ENCODE peak calls at places on chromosome 17, in nine cellular contexts. One of them, this sample, is unnamed. For H3K9me3, the result is how much of the 10 kb centered on the place peaks cover.

GRCh38 chr17:8332688-8333087 is 7.0 kb upstream of the ODF4 start:
- DNase-seq in GM23248: no peak
- DNase-seq in right lobe of liver: no peak
- DNase-seq in astrocyte: no peak
- DNase-seq in CD8-positive, alpha-beta T cell: no peak
- DNase-seq in right cardiac atrium: peak
- DNase-seq in upper lobe of left lung: no peak
- DNase-seq in neuronal stem cell: no peak
- DNase-seq in A673: no peak
- DNase-seq in this sample: no peak

GRCh38 chr17:66950325-66950724 is 14.2 kb upstream of the CACNG4 start:
- DNase-seq in GM23248: no peak
- DNase-seq in right lobe of liver: no peak
- DNase-seq in astrocyte: no peak
- DNase-seq in CD8-positive, alpha-beta T cell: no peak
- DNase-seq in right cardiac atrium: no peak
- DNase-seq in upper lobe of left lung: no peak
- DNase-seq in neuronal stem cell: no peak
- DNase-seq in A673: no peak
- DNase-seq in this sample: no peak

GRCh38 chr17:62859146-62859545 is 51.0 kb upstream of the MARCHF10 start:
- DNase-seq in GM23248: peak
- DNase-seq in right lobe of liver: no peak
- DNase-seq in astrocyte: peak
- DNase-seq in CD8-positive, alpha-beta T cell: no peak
- DNase-seq in right cardiac atrium: no peak
- DNase-seq in upper lobe of left lung: peak
- DNase-seq in neuronal stem cell: no peak
- DNase-seq in A673: no peak
- DNase-seq in this sample: no peak

GRCh38 chr17:74951680-74952421 is 16.2 kb downstream of the OTOP3 start:
- DNase-seq in GM23248: no peak
- DNase-seq in right lobe of liver: no peak
- DNase-seq in astrocyte: no peak
- DNase-seq in CD8-positive, alpha-beta T cell: no peak
- DNase-seq in right cardiac atrium: no peak
- DNase-seq in upper lobe of left lung: no peak
- DNase-seq in neuronal stem cell: no peak
- DNase-seq in A673: no peak
- DNase-seq in this sample: no peak

GRCh38 chr17:74623693-74624093 is at the start of gene CD300E:
- DNase-seq in GM23248: peak
- DNase-seq in right lobe of liver: no peak
- DNase-seq in astrocyte: no peak
- DNase-seq in CD8-positive, alpha-beta T cell: no peak
- DNase-seq in right cardiac atrium: no peak
- DNase-seq in upper lobe of left lung: no peak
- DNase-seq in neuronal stem cell: no peak
- DNase-seq in A673: no peak
- DNase-seq in this sample: no peak

GRCh38 chr17:61755078-61755477 is 108.2 kb downstream of the BRIP1 start:
- DNase-seq in GM23248: no peak
- DNase-seq in right lobe of liver: no peak
- DNase-seq in astrocyte: no peak
- DNase-seq in CD8-positive, alpha-beta T cell: no peak
- DNase-seq in right cardiac atrium: no peak
- DNase-seq in upper lobe of left lung: no peak
- DNase-seq in neuronal stem cell: no peak
- DNase-seq in A673: no peak
- DNase-seq in this sample: no peak

GRCh38 chr17:31404028-31404949 is 12.8 kb downstream of the RAB11FIP4 start:
- DNase-seq in GM23248: no peak
- DNase-seq in right lobe of liver: peak
- DNase-seq in astrocyte: no peak
- DNase-seq in CD8-positive, alpha-beta T cell: no peak
- DNase-seq in right cardiac atrium: no peak
- DNase-seq in upper lobe of left lung: no peak
- DNase-seq in neuronal stem cell: no peak
- DNase-seq in A673: no peak
- DNase-seq in this sample: no peak

GRCh38 chr17:16304832-16305231 is 48.4 kb downstream of the CENPV start:
- DNase-seq in GM23248: peak
- DNase-seq in right lobe of liver: no peak
- DNase-seq in astrocyte: no peak
- DNase-seq in CD8-positive, alpha-beta T cell: peak
- DNase-seq in right cardiac atrium: no peak
- DNase-seq in upper lobe of left lung: no peak
- DNase-seq in neuronal stem cell: no peak
- DNase-seq in A673: peak
- DNase-seq in this sample: no peak

GRCh38 chr17:80254396-80255241 is 6.0 kb upstream of the RNF213 start:
- DNase-seq in GM23248: peak
- DNase-seq in right lobe of liver: no peak
- DNase-seq in astrocyte: peak
- DNase-seq in CD8-positive, alpha-beta T cell: peak
- DNase-seq in right cardiac atrium: peak
- DNase-seq in upper lobe of left lung: peak
- DNase-seq in neuronal stem cell: no peak
- DNase-seq in A673: peak
- DNase-seq in this sample: no peak

GRCh38 chr17:51617876-51618455 is 357.6 kb downstream of the UTP18 start:
- DNase-seq in GM23248: no peak
- DNase-seq in right lobe of liver: no peak
- DNase-seq in astrocyte: no peak
- DNase-seq in CD8-positive, alpha-beta T cell: no peak
- DNase-seq in right cardiac atrium: no peak
- DNase-seq in upper lobe of left lung: no peak
- DNase-seq in neuronal stem cell: no peak
- DNase-seq in A673: no peak
- DNase-seq in this sample: no peak

GRCh38 chr17:66431080-66431795 is 128.8 kb downstream of the PRKCA start:
- DNase-seq in GM23248: peak
- DNase-seq in right lobe of liver: no peak
- DNase-seq in astrocyte: no peak
- DNase-seq in CD8-positive, alpha-beta T cell: no peak
- DNase-seq in right cardiac atrium: no peak
- DNase-seq in upper lobe of left lung: no peak
- DNase-seq in neuronal stem cell: no peak
- DNase-seq in A673: no peak
- DNase-seq in this sample: no peak

GRCh38 chr17:27082023-27082774 is 211.7 kb upstream of the WSB1 start:
- DNase-seq in GM23248: no peak
- DNase-seq in right lobe of liver: no peak
- DNase-seq in astrocyte: no peak
- DNase-seq in CD8-positive, alpha-beta T cell: no peak
- DNase-seq in right cardiac atrium: no peak
- DNase-seq in upper lobe of left lung: no peak
- DNase-seq in neuronal stem cell: no peak
- DNase-seq in A673: no peak
- DNase-seq in this sample: no peak
- H3K9me3 ChIP-seq in GM23248: under half
- H3K9me3 ChIP-seq in right lobe of liver: under half
- H3K9me3 ChIP-seq in astrocyte: under half
- H3K9me3 ChIP-seq in CD8-positive, alpha-beta T cell: under half
- H3K9me3 ChIP-seq in right cardiac atrium: under half
- H3K9me3 ChIP-seq in upper lobe of left lung: under half
- H3K9me3 ChIP-seq in neuronal stem cell: under half
- H3K9me3 ChIP-seq in A673: under half
- H3K9me3 ChIP-seq in this sample: under half

GRCh38 chr17:26809033-26809432 is 484.9 kb upstream of the WSB1 start:
- DNase-seq in GM23248: no peak
- DNase-seq in right lobe of liver: no peak
- DNase-seq in astrocyte: peak
- DNase-seq in CD8-positive, alpha-beta T cell: no peak
- DNase-seq in right cardiac atrium: no peak
- DNase-seq in upper lobe of left lung: no peak
- DNase-seq in neuronal stem cell: peak
- DNase-seq in A673: no peak
- DNase-seq in this sample: no peak
- H3K9me3 ChIP-seq in GM23248: under half
- H3K9me3 ChIP-seq in right lobe of liver: under half
- H3K9me3 ChIP-seq in astrocyte: under half
- H3K9me3 ChIP-seq in CD8-positive, alpha-beta T cell: under half
- H3K9me3 ChIP-seq in right cardiac atrium: under half
- H3K9me3 ChIP-seq in upper lobe of left lung: half or more
- H3K9me3 ChIP-seq in neuronal stem cell: under half
- H3K9me3 ChIP-seq in A673: half or more
- H3K9me3 ChIP-seq in this sample: under half

DNA sequence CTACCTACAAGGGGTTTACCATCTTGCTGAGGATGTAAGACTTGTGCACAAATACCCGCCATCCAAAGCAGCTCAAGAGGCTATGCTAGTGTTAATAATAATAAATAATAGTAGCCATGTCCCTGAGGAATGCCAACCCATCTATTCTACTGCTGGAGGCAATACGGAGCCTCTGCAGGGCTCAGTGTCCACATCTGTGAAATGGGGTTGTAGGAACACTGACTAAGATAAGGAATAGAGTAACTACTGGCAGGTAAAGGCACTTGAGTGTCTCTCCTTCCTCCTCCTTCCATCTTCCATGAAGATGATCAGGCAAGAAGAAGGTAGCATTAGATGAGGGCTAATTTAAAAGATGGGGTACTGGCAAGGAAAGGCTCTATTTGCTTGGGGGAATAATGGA is 295.3 kb downstream of the SLC39A11 start:
- DNase-seq in GM23248: no peak
- DNase-seq in right lobe of liver: no peak
- DNase-seq in astrocyte: no peak
- DNase-seq in CD8-positive, alpha-beta T cell: no peak
- DNase-seq in right cardiac atrium: no peak
- DNase-seq in upper lobe of left lung: no peak
- DNase-seq in neuronal stem cell: no peak
- DNase-seq in A673: no peak
- DNase-seq in this sample: no peak
- H3K9me3 ChIP-seq in GM23248: under half
- H3K9me3 ChIP-seq in right lobe of liver: under half
- H3K9me3 ChIP-seq in astrocyte: under half
- H3K9me3 ChIP-seq in CD8-positive, alpha-beta T cell: under half
- H3K9me3 ChIP-seq in right cardiac atrium: under half
- H3K9me3 ChIP-seq in upper lobe of left lung: under half
- H3K9me3 ChIP-seq in neuronal stem cell: under half
- H3K9me3 ChIP-seq in A673: under half
- H3K9me3 ChIP-seq in this sample: under half

DNA sequence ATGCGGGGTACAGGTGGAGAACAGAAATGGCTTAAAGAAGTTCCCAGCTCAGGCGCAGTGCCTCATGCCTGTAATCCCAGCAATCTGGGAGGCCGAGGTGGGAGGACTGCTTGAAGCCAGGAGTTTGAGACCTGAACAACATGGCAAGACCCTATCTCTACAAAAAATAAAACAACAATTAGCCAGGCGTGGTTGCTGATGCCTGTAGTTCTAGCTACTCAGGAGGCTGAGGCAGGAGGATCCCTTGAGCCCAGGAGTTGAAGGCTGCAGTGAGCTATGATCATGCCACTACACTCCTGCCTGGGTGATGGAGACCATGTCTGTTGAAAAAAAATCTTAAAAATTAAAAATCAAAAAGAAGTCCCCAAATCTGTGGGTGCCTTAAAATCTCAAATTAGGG is 228.3 kb upstream of the WSB1 start:
- DNase-seq in GM23248: no peak
- DNase-seq in right lobe of liver: no peak
- DNase-seq in astrocyte: no peak
- DNase-seq in CD8-positive, alpha-beta T cell: no peak
- DNase-seq in right cardiac atrium: no peak
- DNase-seq in upper lobe of left lung: no peak
- DNase-seq in neuronal stem cell: no peak
- DNase-seq in A673: no peak
- DNase-seq in this sample: no peak
- H3K9me3 ChIP-seq in GM23248: under half
- H3K9me3 ChIP-seq in right lobe of liver: under half
- H3K9me3 ChIP-seq in astrocyte: under half
- H3K9me3 ChIP-seq in CD8-positive, alpha-beta T cell: under half
- H3K9me3 ChIP-seq in right cardiac atrium: under half
- H3K9me3 ChIP-seq in upper lobe of left lung: under half
- H3K9me3 ChIP-seq in neuronal stem cell: under half
- H3K9me3 ChIP-seq in A673: under half
- H3K9me3 ChIP-seq in this sample: under half

GRCh38 chr17:53039981-53040380 is 782.7 kb upstream of the KIF2B start:
- DNase-seq in GM23248: no peak
- DNase-seq in right lobe of liver: no peak
- DNase-seq in astrocyte: no peak
- DNase-seq in CD8-positive, alpha-beta T cell: no peak
- DNase-seq in right cardiac atrium: no peak
- DNase-seq in upper lobe of left lung: no peak
- DNase-seq in neuronal stem cell: no peak
- DNase-seq in A673: no peak
- DNase-seq in this sample: no peak
- H3K9me3 ChIP-seq in GM23248: under half
- H3K9me3 ChIP-seq in right lobe of liver: under half
- H3K9me3 ChIP-seq in astrocyte: under half
- H3K9me3 ChIP-seq in CD8-positive, alpha-beta T cell: under half
- H3K9me3 ChIP-seq in right cardiac atrium: under half
- H3K9me3 ChIP-seq in upper lobe of left lung: under half
- H3K9me3 ChIP-seq in neuronal stem cell: under half
- H3K9me3 ChIP-seq in A673: under half
- H3K9me3 ChIP-seq in this sample: under half

GRCh38 chr17:69734656-69735055 is 320.2 kb downstream of the MAP2K6 start:
- DNase-seq in GM23248: no peak
- DNase-seq in right lobe of liver: no peak
- DNase-seq in astrocyte: peak
- DNase-seq in CD8-positive, alpha-beta T cell: no peak
- DNase-seq in right cardiac atrium: no peak
- DNase-seq in upper lobe of left lung: no peak
- DNase-seq in neuronal stem cell: no peak
- DNase-seq in A673: no peak
- DNase-seq in this sample: no peak

GRCh38 chr17:69732272-69732671 is 317.8 kb downstream of the MAP2K6 start:
- DNase-seq in GM23248: no peak
- DNase-seq in right lobe of liver: no peak
- DNase-seq in astrocyte: peak
- DNase-seq in CD8-positive, alpha-beta T cell: no peak
- DNase-seq in right cardiac atrium: no peak
- DNase-seq in upper lobe of left lung: no peak
- DNase-seq in neuronal stem cell: no peak
- DNase-seq in A673: no peak
- DNase-seq in this sample: no peak

GRCh38 chr17:69729937-69730336 is 315.4 kb downstream of the MAP2K6 start:
- DNase-seq in GM23248: peak
- DNase-seq in right lobe of liver: no peak
- DNase-seq in astrocyte: peak
- DNase-seq in CD8-positive, alpha-beta T cell: no peak
- DNase-seq in right cardiac atrium: no peak
- DNase-seq in upper lobe of left lung: no peak
- DNase-seq in neuronal stem cell: no peak
- DNase-seq in A673: no peak
- DNase-seq in this sample: no peak

GRCh38 chr17:69733171-69734014 is 318.9 kb downstream of the MAP2K6 start:
- DNase-seq in GM23248: peak
- DNase-seq in right lobe of liver: no peak
- DNase-seq in astrocyte: peak
- DNase-seq in CD8-positive, alpha-beta T cell: no peak
- DNase-seq in right cardiac atrium: no peak
- DNase-seq in upper lobe of left lung: no peak
- DNase-seq in neuronal stem cell: no peak
- DNase-seq in A673: peak
- DNase-seq in this sample: no peak

GRCh38 chr17:69735285-69735684 is 320.8 kb downstream of the MAP2K6 start:
- DNase-seq in GM23248: no peak
- DNase-seq in right lobe of liver: no peak
- DNase-seq in astrocyte: no peak
- DNase-seq in CD8-positive, alpha-beta T cell: no peak
- DNase-seq in right cardiac atrium: no peak
- DNase-seq in upper lobe of left lung: no peak
- DNase-seq in neuronal stem cell: no peak
- DNase-seq in A673: no peak
- DNase-seq in this sample: no peak
- H3K9me3 ChIP-seq in GM23248: under half
- H3K9me3 ChIP-seq in right lobe of liver: under half
- H3K9me3 ChIP-seq in astrocyte: under half
- H3K9me3 ChIP-seq in CD8-positive, alpha-beta T cell: under half
- H3K9me3 ChIP-seq in right cardiac atrium: under half
- H3K9me3 ChIP-seq in upper lobe of left lung: under half
- H3K9me3 ChIP-seq in neuronal stem cell: under half
- H3K9me3 ChIP-seq in A673: under half
- H3K9me3 ChIP-seq in this sample: under half